ENCODE peak calls at places on chromosome 18, in seven cellular contexts. E is HEK293T; V is COR-L47; N is stimulated activated CD8-positive, alpha-beta memory T cell treated with anti-CD3 and anti-CD28 coated beads, Interleukin-4, amount 100 ng/mL, for 1 hour; O is GM04504; B is CD8-positive, alpha-beta memory T cell; D is transverse colon. T is an unnamed sample.

GRCh38 chr18:62334110-62334509 is 9.0 kb downstream of the TNFRSF11A start:
- DNase-seq in B (no peak), E (no peak), N (no peak), D (peak), O (no peak), V (no peak), T (no peak)

GRCh38 chr18:21914739-21915319 is 174.2 kb downstream of the MIB1 start:
- DNase-seq in N (no peak), E (peak), V (peak), O (peak), D (peak), B (no peak), T (no peak)

GRCh38 chr18:74493689-74494088 is 2.5 kb upstream of the CNDP2 start:
- DNase-seq in E (peak), N (no peak), D (peak), O (no peak), B (peak), V (peak), T (no peak)

GRCh38 chr18:31116853-31117595 is 14.8 kb upstream of the DSC2 start:
- DNase-seq in V (no peak), N (no peak), O (no peak), B (no peak), D (no peak), E (no peak), T (no peak)

GRCh38 chr18:42100917-42101316 is 145.9 kb downstream of the PIK3C3 start:
- DNase-seq in B (no peak), D (no peak), E (no peak), O (no peak), N (no peak), V (no peak), T (no peak)

GRCh38 chr18:58953627-58954026 is 89.0 kb downstream of the ZNF532 start:
- DNase-seq in O (no peak), N (no peak), D (no peak), E (no peak), B (no peak), V (peak), T (no peak)

GRCh38 chr18:74631242-74632087 is 33.8 kb downstream of the ZNF407 start:
- DNase-seq in E (no peak), O (no peak), B (peak), D (no peak), V (no peak), N (no peak), T (no peak)

GRCh38 chr18:2894131-2894840 is 47.5 kb downstream of the EMILIN2 start:
- DNase-seq in E (no peak), O (no peak), B (no peak), V (no peak), N (no peak), D (no peak), T (no peak)

GRCh38 chr18:23822590-23823385 is 133.5 kb downstream of the LAMA3 start:
- DNase-seq in D (no peak), V (peak), O (peak), E (no peak), N (no peak), B (no peak), T (no peak)

GRCh38 chr18:61957801-61958516 is 65.2 kb upstream of the RNF152 start:
- DNase-seq in E (no peak), O (no peak), B (no peak), V (no peak), D (no peak), N (no peak), T (no peak)

GRCh38 chr18:57649536-57650495 is 28.2 kb upstream of the NARS1 start:
- DNase-seq in O (peak), V (no peak), D (no peak), N (no peak), E (no peak), B (no peak), T (no peak)

GRCh38 chr18:12750708-12751502 is 48.1 kb downstream of the PSMG2 start:
- DNase-seq in V (no peak), B (no peak), N (no peak), E (no peak), D (no peak), O (no peak), T (no peak)

GRCh38 chr18:22214731-22215528 is 45.5 kb downstream of the GATA6 start:
- DNase-seq in D (no peak), N (no peak), V (no peak), B (no peak), O (no peak), E (no peak), T (no peak)

GRCh38 chr18:55256568-55257289 is 297.5 kb upstream of the CCDC68 start:
- DNase-seq in D (no peak), E (no peak), V (no peak), B (no peak), O (no peak), N (no peak), T (no peak)